ENCODE peak calls at places on chromosome 15, in six cellular contexts. Z, N, S, K, T and L are unnamed samples.

GRCh38 chr15:90624278-90624930 is 92.7 kb upstream of the BLM start:
- DNase-seq in Z (no peak), N (no peak), S (no peak), K (no peak), T (no peak), L (no peak)

GRCh38 chr15:85276508-85276907 is 103.9 kb upstream of the AKAP13 start:
- DNase-seq in Z (no peak), N (no peak), S (no peak), K (no peak), T (no peak), L (no peak)

GRCh38 chr15:43920815-43921214 is 94.0 kb downstream of the WDR76 start:
- DNase-seq in Z (peak; percentile 65), N (peak; percentile 69), S (no peak), K (peak; percentile 17), T (no peak), L (no peak)

GRCh38 chr15:65883571-65883970 is 14.3 kb downstream of the RAB11A start:
- DNase-seq in Z (no peak), N (no peak), S (no peak), K (no peak), T (no peak), L (no peak)

GRCh38 chr15:40918146-40918798 is 10.9 kb upstream of the DLL4 start:
- DNase-seq in Z (no peak), N (no peak), S (no peak), K (peak; percentile 74), T (no peak), L (no peak)

GRCh38 chr15:78695849-78696248 is 54.8 kb upstream of the CHRNB4 start:
- DNase-seq in Z (no peak), N (no peak), S (no peak), K (no peak), T (no peak), L (no peak)

GRCh38 chr15:65666257-65666656 is 44.5 kb downstream of the SLC24A1 start:
- DNase-seq in Z (peak; percentile 57), N (peak; percentile 66), S (no peak), K (no peak), T (no peak), L (no peak)

GRCh38 chr15:63203451-63204090 is 14.2 kb downstream of the RAB8B start:
- DNase-seq in Z (peak; percentile 63), N (peak; percentile 70), S (no peak), K (no peak), T (no peak), L (no peak)

GRCh38 chr15:41778503-41778902 is 4.2 kb downstream of the MAPKBP1 start:
- DNase-seq in Z (no peak), N (no peak), S (no peak), K (no peak), T (no peak), L (no peak)

DNA sequence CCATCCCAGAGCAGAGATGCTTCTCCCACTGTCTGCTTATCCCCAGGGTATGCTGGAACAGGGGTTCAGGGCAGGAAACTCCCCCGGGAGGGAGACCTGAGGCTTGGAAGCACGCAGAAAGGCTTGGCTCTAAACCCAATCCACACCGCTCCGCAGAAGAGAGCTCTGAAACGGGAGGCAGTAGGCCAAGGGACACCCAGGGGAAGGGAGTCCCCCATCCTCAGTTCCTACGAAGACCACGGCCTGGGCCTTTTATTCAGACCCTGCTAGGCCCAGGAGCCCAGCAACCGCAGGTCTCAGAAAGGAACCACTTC is 1.8 kb upstream of the HAPLN3 start:
- DNase-seq in Z (no peak), N (no peak), S (no peak), K (no peak), T (no peak), L (no peak)
- H3K27ac ChIP-seq in Z (no peak overlapping the region), N (no peak overlapping the region), S (peak overlapping the region; percentile 78), K (no peak overlapping the region), T (no peak overlapping the region), L (no peak overlapping the region)

DNA sequence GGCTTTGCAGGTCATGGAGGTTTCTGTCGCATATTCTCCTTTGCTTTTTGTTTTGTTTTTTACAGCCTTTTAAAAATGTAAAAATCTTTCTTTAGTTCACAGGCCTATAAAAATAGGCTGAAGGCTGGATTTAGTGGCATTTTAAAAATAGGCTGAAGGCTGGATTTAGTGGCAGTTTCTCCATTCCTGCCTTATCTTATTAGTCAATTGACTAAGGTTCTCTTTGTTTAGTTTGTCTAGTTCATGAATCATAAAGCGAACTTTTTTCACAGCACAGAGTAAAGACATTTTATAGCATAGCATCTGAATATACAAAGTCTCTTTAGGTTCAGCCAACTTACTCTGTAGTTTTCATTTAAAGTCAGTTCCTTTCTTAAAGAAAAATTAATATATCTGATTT is 31.4 kb downstream of the AP4E1 start:
- DNase-seq in Z (peak; percentile 41), N (peak; percentile 57), S (no peak), K (no peak), T (no peak), L (no peak)
- H3K4me3 ChIP-seq in Z (no peak overlapping the region), N (no peak overlapping the region), S (no peak overlapping the region), K (no peak overlapping the region), T (no peak overlapping the region), L (no peak overlapping the region)

DNA sequence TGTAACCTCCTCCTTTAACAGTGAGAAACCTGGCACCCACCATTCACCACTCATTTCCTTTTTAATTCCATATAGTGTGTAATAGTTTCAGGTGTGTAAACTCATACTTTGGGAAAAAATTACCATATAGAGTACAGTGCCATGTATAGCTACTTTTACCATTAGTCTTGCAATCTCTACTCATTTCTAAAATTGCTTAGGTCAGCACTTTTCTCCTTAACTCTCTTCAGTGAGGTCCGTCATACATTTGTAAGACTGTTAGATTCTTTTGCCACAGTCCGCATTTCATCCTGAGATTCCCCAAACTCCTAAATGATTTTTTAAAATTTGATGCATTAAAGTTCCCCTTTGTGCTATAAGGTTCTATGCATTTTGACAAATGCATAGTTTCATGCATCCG is 238.3 kb upstream of the ATP10A start:
- DNase-seq in Z (no peak), N (no peak), S (no peak), K (no peak), T (no peak), L (no peak)
- H3K4me1 ChIP-seq in Z (no peaks in the 10 kb centered on the region), N (no peaks in the 10 kb centered on the region), S (no peaks in the 10 kb centered on the region), K (no peaks in the 10 kb centered on the region), T (no peaks in the 10 kb centered on the region), L (no peaks in the 10 kb centered on the region)

DNA sequence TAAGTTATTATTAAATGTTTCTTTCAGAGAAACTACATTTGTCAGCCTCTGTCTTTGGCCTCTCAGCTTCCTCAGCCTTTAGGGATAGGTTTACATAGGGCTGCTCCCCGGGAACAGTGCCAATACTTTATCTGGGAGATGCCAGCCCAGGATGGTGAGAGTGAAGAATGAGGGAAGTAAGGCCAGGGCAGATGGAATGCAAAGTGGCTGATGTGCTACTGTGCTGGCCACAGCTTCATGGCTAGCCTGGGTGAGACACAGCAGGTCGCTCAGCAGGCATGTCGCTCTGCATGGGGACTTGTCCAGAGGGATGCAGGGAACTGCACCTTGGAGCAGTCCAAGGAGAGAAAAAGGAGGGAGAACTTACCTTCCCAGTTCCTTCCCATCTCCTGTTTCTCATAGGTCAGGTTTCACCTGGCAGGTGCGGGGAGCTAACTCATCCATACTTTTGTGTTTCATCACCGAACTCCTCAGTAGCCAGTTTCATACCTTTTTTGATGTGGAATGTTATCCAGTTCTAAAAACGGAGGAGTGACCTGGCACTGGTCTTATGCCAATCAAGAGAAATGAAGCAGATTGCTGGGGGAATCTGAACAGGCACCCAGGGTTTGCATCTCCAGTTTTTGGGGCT is 30.9 kb upstream of the C15orf39 start:
- DNase-seq in Z (no peak), N (peak; percentile 25), S (no peak), K (no peak), T (no peak), L (peak; percentile 42)
- H3K27ac ChIP-seq in Z (no peak overlapping the region), N (no peak overlapping the region), S (no peak overlapping the region), K (no peak overlapping the region), T (no peak overlapping the region), L (no peak overlapping the region)

GRCh38 chr15:27617013-27617412 is 482.1 kb downstream of the OCA2 start:
- DNase-seq in Z (no peak), N (no peak), S (no peak), K (no peak), T (no peak), L (no peak)

GRCh38 chr15:27623560-27624305 is 475.4 kb downstream of the OCA2 start:
- DNase-seq in Z (no peak), N (no peak), S (no peak), K (no peak), T (no peak), L (no peak)

GRCh38 chr15:27623149-27623548 is 476.0 kb downstream of the OCA2 start:
- DNase-seq in Z (no peak), N (no peak), S (no peak), K (no peak), T (no peak), L (no peak)

GRCh38 chr15:27619204-27619603 is 479.9 kb downstream of the OCA2 start:
- DNase-seq in Z (no peak), N (no peak), S (no peak), K (no peak), T (no peak), L (no peak)
- H3K4me3 ChIP-seq in Z (no peak overlapping the region), N (no peak overlapping the region), S (no peak overlapping the region), K (no peak overlapping the region), T (no peak overlapping the region), L (no peak overlapping the region)